ENCODE peak calls at places on chromosomes 16 and 17, in eight cellular contexts. One of them, this sample, is unnamed.

GRCh38 chr16:24784121-24784520 is 54.7 kb downstream of the TNRC6A start:
- DNase-seq in A549: no peak
- DNase-seq in stimulated activated CD4-positive, alpha-beta T cell treated with anti-CD3 and anti-CD28 coated beads, Interleukin-2, amount 100 ng/mL, for 48 hours: no peak
- DNase-seq in ovary: no peak
- DNase-seq in WTC11: no peak
- DNase-seq in naive thymus-derived CD8-positive, alpha-beta T cell: no peak
- DNase-seq in HS-27A: no peak
- DNase-seq in dorsolateral prefrontal cortex: no peak
- DNase-seq in this sample: no peak

GRCh38 chr16:1654505-1655268 is 23.4 kb upstream of the JPT2 start:
- DNase-seq in A549: no peak
- DNase-seq in ovary: no peak
- DNase-seq in dorsolateral prefrontal cortex: no peak
- DNase-seq in stimulated activated CD4-positive, alpha-beta T cell treated with anti-CD3 and anti-CD28 coated beads, Interleukin-2, amount 100 ng/mL, for 48 hours: no peak
- DNase-seq in WTC11: no peak
- DNase-seq in naive thymus-derived CD8-positive, alpha-beta T cell: no peak
- DNase-seq in HS-27A: no peak
- DNase-seq in this sample: peak; percentile 68

GRCh38 chr17:17063546-17064122 is 21.4 kb downstream of the MPRIP start:
- DNase-seq in ovary: no peak
- DNase-seq in stimulated activated CD4-positive, alpha-beta T cell treated with anti-CD3 and anti-CD28 coated beads, Interleukin-2, amount 100 ng/mL, for 48 hours: no peak
- DNase-seq in A549: no peak
- DNase-seq in dorsolateral prefrontal cortex: peak; percentile 80
- DNase-seq in HS-27A: no peak
- DNase-seq in naive thymus-derived CD8-positive, alpha-beta T cell: no peak
- DNase-seq in WTC11: no peak
- DNase-seq in this sample: peak; percentile 70

GRCh38 chr16:8854298-8854948 is 14.4 kb downstream of the CARHSP1 start:
- DNase-seq in naive thymus-derived CD8-positive, alpha-beta T cell: no peak
- DNase-seq in ovary: no peak
- DNase-seq in HS-27A: no peak
- DNase-seq in stimulated activated CD4-positive, alpha-beta T cell treated with anti-CD3 and anti-CD28 coated beads, Interleukin-2, amount 100 ng/mL, for 48 hours: no peak
- DNase-seq in A549: no peak
- DNase-seq in dorsolateral prefrontal cortex: no peak
- DNase-seq in WTC11: no peak
- DNase-seq in this sample: no peak

GRCh38 chr16:48064971-48065370 is 90.8 kb downstream of the ABCC12 start:
- DNase-seq in WTC11: no peak
- DNase-seq in A549: no peak
- DNase-seq in dorsolateral prefrontal cortex: no peak
- DNase-seq in naive thymus-derived CD8-positive, alpha-beta T cell: no peak
- DNase-seq in stimulated activated CD4-positive, alpha-beta T cell treated with anti-CD3 and anti-CD28 coated beads, Interleukin-2, amount 100 ng/mL, for 48 hours: no peak
- DNase-seq in HS-27A: no peak
- DNase-seq in ovary: no peak
- DNase-seq in this sample: no peak

GRCh38 chr16:76222087-76222486 is 55.1 kb upstream of the CNTNAP4 start:
- DNase-seq in WTC11: no peak
- DNase-seq in dorsolateral prefrontal cortex: no peak
- DNase-seq in ovary: no peak
- DNase-seq in naive thymus-derived CD8-positive, alpha-beta T cell: no peak
- DNase-seq in HS-27A: no peak
- DNase-seq in stimulated activated CD4-positive, alpha-beta T cell treated with anti-CD3 and anti-CD28 coated beads, Interleukin-2, amount 100 ng/mL, for 48 hours: no peak
- DNase-seq in A549: no peak
- DNase-seq in this sample: no peak

GRCh38 chr16:70761656-70762055 is 39.3 kb downstream of the VAC14 start:
- DNase-seq in dorsolateral prefrontal cortex: no peak
- DNase-seq in HS-27A: no peak
- DNase-seq in ovary: no peak
- DNase-seq in stimulated activated CD4-positive, alpha-beta T cell treated with anti-CD3 and anti-CD28 coated beads, Interleukin-2, amount 100 ng/mL, for 48 hours: no peak
- DNase-seq in WTC11: no peak
- DNase-seq in A549: no peak
- DNase-seq in naive thymus-derived CD8-positive, alpha-beta T cell: no peak
- DNase-seq in this sample: no peak

GRCh38 chr17:78940708-78941107 is 15.5 kb upstream of the TIMP2 start:
- DNase-seq in dorsolateral prefrontal cortex: no peak
- DNase-seq in naive thymus-derived CD8-positive, alpha-beta T cell: no peak
- DNase-seq in stimulated activated CD4-positive, alpha-beta T cell treated with anti-CD3 and anti-CD28 coated beads, Interleukin-2, amount 100 ng/mL, for 48 hours: no peak
- DNase-seq in HS-27A: no peak
- DNase-seq in WTC11: peak; percentile 62
- DNase-seq in ovary: no peak
- DNase-seq in A549: no peak
- DNase-seq in this sample: no peak

GRCh38 chr17:29004081-29004692 is 1.6 kb downstream of the SEZ6 start:
- DNase-seq in dorsolateral prefrontal cortex: no peak
- DNase-seq in A549: no peak
- DNase-seq in naive thymus-derived CD8-positive, alpha-beta T cell: no peak
- DNase-seq in WTC11: peak; percentile 50
- DNase-seq in HS-27A: no peak
- DNase-seq in ovary: no peak
- DNase-seq in stimulated activated CD4-positive, alpha-beta T cell treated with anti-CD3 and anti-CD28 coated beads, Interleukin-2, amount 100 ng/mL, for 48 hours: no peak
- DNase-seq in this sample: peak; percentile 30

GRCh38 chr17:57987582-57988300 is at the start of gene VEZF1:
- DNase-seq in dorsolateral prefrontal cortex: peak; percentile 63
- DNase-seq in A549: peak; percentile 76
- DNase-seq in naive thymus-derived CD8-positive, alpha-beta T cell: peak; percentile 81
- DNase-seq in WTC11: peak; percentile 76
- DNase-seq in HS-27A: no peak
- DNase-seq in stimulated activated CD4-positive, alpha-beta T cell treated with anti-CD3 and anti-CD28 coated beads, Interleukin-2, amount 100 ng/mL, for 48 hours: peak; percentile 73
- DNase-seq in ovary: peak; percentile 87
- DNase-seq in this sample: peak; percentile 79

GRCh38 chr17:80104321-80104955 is 3.1 kb downstream of the GAA start:
- DNase-seq in WTC11: no peak
- DNase-seq in naive thymus-derived CD8-positive, alpha-beta T cell: no peak
- DNase-seq in stimulated activated CD4-positive, alpha-beta T cell treated with anti-CD3 and anti-CD28 coated beads, Interleukin-2, amount 100 ng/mL, for 48 hours: no peak
- DNase-seq in dorsolateral prefrontal cortex: no peak
- DNase-seq in HS-27A: no peak
- DNase-seq in A549: no peak
- DNase-seq in ovary: peak; percentile 44
- DNase-seq in this sample: peak; percentile 65

GRCh38 chr16:30030011-30030685 is 923 bp downstream of the TLCD3B start:
- DNase-seq in stimulated activated CD4-positive, alpha-beta T cell treated with anti-CD3 and anti-CD28 coated beads, Interleukin-2, amount 100 ng/mL, for 48 hours: no peak
- DNase-seq in A549: no peak
- DNase-seq in WTC11: no peak
- DNase-seq in naive thymus-derived CD8-positive, alpha-beta T cell: no peak
- DNase-seq in dorsolateral prefrontal cortex: no peak
- DNase-seq in ovary: no peak
- DNase-seq in HS-27A: no peak
- DNase-seq in this sample: no peak

GRCh38 chr17:35498429-35499178 is 38.9 kb downstream of the SLFN12L start:
- DNase-seq in WTC11: no peak
- DNase-seq in ovary: no peak
- DNase-seq in A549: no peak
- DNase-seq in naive thymus-derived CD8-positive, alpha-beta T cell: no peak
- DNase-seq in stimulated activated CD4-positive, alpha-beta T cell treated with anti-CD3 and anti-CD28 coated beads, Interleukin-2, amount 100 ng/mL, for 48 hours: no peak
- DNase-seq in HS-27A: no peak
- DNase-seq in dorsolateral prefrontal cortex: no peak
- DNase-seq in this sample: no peak

GRCh38 chr17:44765965-44766364 is 7.2 kb downstream of the ADAM11 start:
- DNase-seq in ovary: no peak
- DNase-seq in A549: no peak
- DNase-seq in stimulated activated CD4-positive, alpha-beta T cell treated with anti-CD3 and anti-CD28 coated beads, Interleukin-2, amount 100 ng/mL, for 48 hours: no peak
- DNase-seq in WTC11: no peak
- DNase-seq in naive thymus-derived CD8-positive, alpha-beta T cell: no peak
- DNase-seq in HS-27A: no peak
- DNase-seq in dorsolateral prefrontal cortex: no peak
- DNase-seq in this sample: no peak

GRCh38 chr17:76189741-76190140 is 48.7 kb upstream of the FOXJ1 start:
- DNase-seq in HS-27A: no peak
- DNase-seq in ovary: no peak
- DNase-seq in dorsolateral prefrontal cortex: no peak
- DNase-seq in WTC11: peak; percentile 19
- DNase-seq in stimulated activated CD4-positive, alpha-beta T cell treated with anti-CD3 and anti-CD28 coated beads, Interleukin-2, amount 100 ng/mL, for 48 hours: no peak
- DNase-seq in naive thymus-derived CD8-positive, alpha-beta T cell: no peak
- DNase-seq in A549: no peak
- DNase-seq in this sample: no peak

GRCh38 chr17:67491009-67491677 is 114.1 kb downstream of the PITPNC1 start:
- DNase-seq in WTC11: peak; percentile 47
- DNase-seq in HS-27A: no peak
- DNase-seq in stimulated activated CD4-positive, alpha-beta T cell treated with anti-CD3 and anti-CD28 coated beads, Interleukin-2, amount 100 ng/mL, for 48 hours: no peak
- DNase-seq in naive thymus-derived CD8-positive, alpha-beta T cell: no peak
- DNase-seq in ovary: peak; percentile 81
- DNase-seq in A549: peak; percentile 80
- DNase-seq in dorsolateral prefrontal cortex: peak; percentile 63
- DNase-seq in this sample: peak; percentile 84

GRCh38 chr17:7558544-7559306 is at the start of gene TNFSF13:
- DNase-seq in ovary: peak; percentile 86
- DNase-seq in WTC11: no peak
- DNase-seq in HS-27A: no peak
- DNase-seq in A549: no peak
- DNase-seq in naive thymus-derived CD8-positive, alpha-beta T cell: no peak
- DNase-seq in stimulated activated CD4-positive, alpha-beta T cell treated with anti-CD3 and anti-CD28 coated beads, Interleukin-2, amount 100 ng/mL, for 48 hours: no peak
- DNase-seq in dorsolateral prefrontal cortex: no peak
- DNase-seq in this sample: peak; percentile 40

GRCh38 chr17:43547189-43547550 is 1.0 kb upstream of the ETV4 start:
- DNase-seq in dorsolateral prefrontal cortex: no peak
- DNase-seq in stimulated activated CD4-positive, alpha-beta T cell treated with anti-CD3 and anti-CD28 coated beads, Interleukin-2, amount 100 ng/mL, for 48 hours: no peak
- DNase-seq in naive thymus-derived CD8-positive, alpha-beta T cell: no peak
- DNase-seq in HS-27A: no peak
- DNase-seq in ovary: no peak
- DNase-seq in A549: no peak
- DNase-seq in WTC11: no peak
- DNase-seq in this sample: no peak

GRCh38 chr17:53950207-53950857 is 127.6 kb downstream of the KIF2B start:
- DNase-seq in A549: no peak
- DNase-seq in WTC11: peak; percentile 37
- DNase-seq in ovary: no peak
- DNase-seq in HS-27A: no peak
- DNase-seq in stimulated activated CD4-positive, alpha-beta T cell treated with anti-CD3 and anti-CD28 coated beads, Interleukin-2, amount 100 ng/mL, for 48 hours: no peak
- DNase-seq in naive thymus-derived CD8-positive, alpha-beta T cell: no peak
- DNase-seq in dorsolateral prefrontal cortex: no peak
- DNase-seq in this sample: no peak

GRCh38 chr17:78174332-78174869 is 6.0 kb downstream of the SYNGR2 start:
- DNase-seq in HS-27A: no peak
- DNase-seq in naive thymus-derived CD8-positive, alpha-beta T cell: no peak
- DNase-seq in A549: no peak
- DNase-seq in stimulated activated CD4-positive, alpha-beta T cell treated with anti-CD3 and anti-CD28 coated beads, Interleukin-2, amount 100 ng/mL, for 48 hours: no peak
- DNase-seq in WTC11: no peak
- DNase-seq in dorsolateral prefrontal cortex: peak; percentile 69
- DNase-seq in ovary: no peak
- DNase-seq in this sample: peak; percentile 65

GRCh38 chr17:4554441-4554996 is 665 bp downstream of the MYBBP1A start:
- DNase-seq in ovary: peak; percentile 55
- DNase-seq in stimulated activated CD4-positive, alpha-beta T cell treated with anti-CD3 and anti-CD28 coated beads, Interleukin-2, amount 100 ng/mL, for 48 hours: no peak
- DNase-seq in HS-27A: no peak
- DNase-seq in dorsolateral prefrontal cortex: no peak
- DNase-seq in WTC11: peak; percentile 13
- DNase-seq in naive thymus-derived CD8-positive, alpha-beta T cell: no peak
- DNase-seq in A549: no peak
- DNase-seq in this sample: no peak

GRCh38 chr17:63697341-63698286 is 2.3 kb downstream of the LIMD2 start:
- DNase-seq in dorsolateral prefrontal cortex: no peak
- DNase-seq in A549: peak; percentile 78
- DNase-seq in naive thymus-derived CD8-positive, alpha-beta T cell: peak; percentile 90
- DNase-seq in ovary: no peak
- DNase-seq in HS-27A: no peak
- DNase-seq in stimulated activated CD4-positive, alpha-beta T cell treated with anti-CD3 and anti-CD28 coated beads, Interleukin-2, amount 100 ng/mL, for 48 hours: peak; percentile 64
- DNase-seq in WTC11: peak; percentile 70
- DNase-seq in this sample: no peak

GRCh38 chr16:48901712-48902374 is 291.9 kb upstream of the N4BP1 start:
- DNase-seq in A549: no peak
- DNase-seq in stimulated activated CD4-positive, alpha-beta T cell treated with anti-CD3 and anti-CD28 coated beads, Interleukin-2, amount 100 ng/mL, for 48 hours: no peak
- DNase-seq in dorsolateral prefrontal cortex: no peak
- DNase-seq in ovary: no peak
- DNase-seq in WTC11: peak; percentile 16
- DNase-seq in naive thymus-derived CD8-positive, alpha-beta T cell: no peak
- DNase-seq in HS-27A: no peak
- DNase-seq in this sample: no peak

GRCh38 chr17:9937901-9938300 is 32.8 kb upstream of the RCVRN start:
- DNase-seq in dorsolateral prefrontal cortex: no peak
- DNase-seq in WTC11: no peak
- DNase-seq in naive thymus-derived CD8-positive, alpha-beta T cell: no peak
- DNase-seq in HS-27A: no peak
- DNase-seq in stimulated activated CD4-positive, alpha-beta T cell treated with anti-CD3 and anti-CD28 coated beads, Interleukin-2, amount 100 ng/mL, for 48 hours: no peak
- DNase-seq in A549: no peak
- DNase-seq in ovary: no peak
- DNase-seq in this sample: no peak

GRCh38 chr17:62188713-62189112 is 123.6 kb upstream of the MED13 start:
- DNase-seq in WTC11: no peak
- DNase-seq in naive thymus-derived CD8-positive, alpha-beta T cell: no peak
- DNase-seq in A549: peak; percentile 45
- DNase-seq in stimulated activated CD4-positive, alpha-beta T cell treated with anti-CD3 and anti-CD28 coated beads, Interleukin-2, amount 100 ng/mL, for 48 hours: no peak
- DNase-seq in ovary: no peak
- DNase-seq in dorsolateral prefrontal cortex: no peak
- DNase-seq in HS-27A: no peak
- DNase-seq in this sample: no peak

GRCh38 chr16:2765462-2766404 is 11.3 kb downstream of the ELOB start:
- DNase-seq in HS-27A: no peak
- DNase-seq in stimulated activated CD4-positive, alpha-beta T cell treated with anti-CD3 and anti-CD28 coated beads, Interleukin-2, amount 100 ng/mL, for 48 hours: no peak
- DNase-seq in WTC11: no peak
- DNase-seq in ovary: no peak
- DNase-seq in A549: no peak
- DNase-seq in dorsolateral prefrontal cortex: no peak
- DNase-seq in naive thymus-derived CD8-positive, alpha-beta T cell: no peak
- DNase-seq in this sample: no peak

GRCh38 chr17:80086081-80086480 is 15.3 kb upstream of the GAA start:
- DNase-seq in HS-27A: no peak
- DNase-seq in WTC11: no peak
- DNase-seq in A549: no peak
- DNase-seq in naive thymus-derived CD8-positive, alpha-beta T cell: no peak
- DNase-seq in dorsolateral prefrontal cortex: no peak
- DNase-seq in ovary: no peak
- DNase-seq in stimulated activated CD4-positive, alpha-beta T cell treated with anti-CD3 and anti-CD28 coated beads, Interleukin-2, amount 100 ng/mL, for 48 hours: no peak
- DNase-seq in this sample: no peak